ENCODE peak calls at places on chromosomes 7 and 10, in seven cellular contexts. J is HL-60; V is mesothelial cell of epicardium; P is neuronal stem cell; H is activated T-helper 1 cell treated with anti-CD3 and anti-CD28 coated beads, Interleukin-2, amount 50 U/mL, for 16 hours; A is tibial nerve; Z is central memory CD8-positive, alpha-beta T cell. E is an unnamed sample.

GRCh38 chr10:75405201-75406143 is 3.9 kb upstream of the ZNF503 start:
- DNase-seq in J (no peak), V (peak; percentile 84), P (peak; percentile 30), H (no peak), A (no peak), Z (no peak), E (no peak)

GRCh38 chr10:50279489-50279888 is 28.2 kb upstream of the ASAH2 start:
- DNase-seq in J (no peak), V (no peak), P (peak; percentile 11), H (no peak), A (no peak), Z (no peak), E (no peak)

GRCh38 chr7:55552320-55553086 is 19.8 kb downstream of the VOPP1 start:
- DNase-seq in J (no peak), V (peak; percentile 46), P (no peak), H (no peak), A (no peak), Z (no peak), E (peak; percentile 67)

GRCh38 chr10:24451325-24451820 is 242.4 kb downstream of the KIAA1217 start:
- DNase-seq in J (no peak), V (no peak), P (no peak), H (no peak), A (no peak), Z (no peak), E (no peak)

GRCh38 chr7:101058355-101058754 is 26.9 kb upstream of the TRIM56 start:
- DNase-seq in J (no peak), V (peak; percentile 74), P (peak; percentile 74), H (peak; percentile 15), A (peak; percentile 19), Z (no peak), E (peak; percentile 53)

GRCh38 chr7:135509589-135509838 is 388 bp downstream of the CNOT4 start:
- DNase-seq in J (no peak), V (no peak), P (no peak), H (no peak), A (no peak), Z (no peak), E (no peak)

GRCh38 chr10:24384954-24385353 is 176.0 kb downstream of the KIAA1217 start:
- DNase-seq in J (no peak), V (no peak), P (no peak), H (no peak), A (no peak), Z (no peak), E (no peak)

GRCh38 chr7:80630611-80631010 is 7.8 kb upstream of the CD36 start:
- DNase-seq in J (no peak), V (no peak), P (no peak), H (no peak), A (no peak), Z (no peak), E (no peak)

GRCh38 chr10:3331104-3331645 is 158.6 kb upstream of the PITRM1 start:
- DNase-seq in J (no peak), V (no peak), P (no peak), H (no peak), A (no peak), Z (no peak), E (no peak)

GRCh38 chr10:70084189-70084588 is 31.5 kb downstream of the MACROH2A2 start:
- DNase-seq in J (no peak), V (no peak), P (no peak), H (no peak), A (no peak), Z (no peak), E (no peak)

GRCh38 chr10:17805921-17806577 is 3.1 kb upstream of the MRC1 start:
- DNase-seq in J (no peak), V (no peak), P (no peak), H (no peak), A (no peak), Z (no peak), E (no peak)

E was measured in mucosa of gallbladder.